ENCODE peak calls at places on chromosome 18, in eight cellular contexts. Q, R, P, S, U, A, H and V are unnamed samples.
A peak's percentile ranks its signal among the peaks of the same experiment; 100 is the strongest.

GRCh38 chr18:41395695-41396094 is 559.3 kb upstream of the PIK3C3 start:
- DNase-seq in Q (no peak), R (no peak), P (peak; percentile 1), S (peak; percentile 4), U (peak; percentile 10), A (no peak), H (peak; percentile 73), V (no peak)

GRCh38 chr18:29184654-29185053 is 1007.7 kb upstream of the CDH2 start:
- DNase-seq in Q (no peak), R (no peak), P (peak; percentile 61), S (no peak), U (peak; percentile 80), A (no peak), H (peak; percentile 75), V (no peak)

GRCh38 chr18:60196818-60197217 is 175.8 kb downstream of the MC4R start:
- DNase-seq in Q (no peak), R (no peak), P (no peak), S (no peak), U (no peak), A (no peak), H (no peak), V (no peak)

GRCh38 chr18:45353530-45353929 is 261.7 kb upstream of the SLC14A2 start:
- DNase-seq in Q (peak; percentile 1), R (peak; percentile 60), P (no peak), S (peak; percentile 33), U (peak; percentile 54), A (no peak), H (peak; percentile 40), V (no peak)

GRCh38 chr18:70457788-70458187 is 168.9 kb downstream of the SOCS6 start:
- DNase-seq in Q (no peak), R (no peak), P (no peak), S (no peak), U (no peak), A (no peak), H (no peak), V (no peak)

GRCh38 chr18:58682429-58683069 is 11.3 kb downstream of the MALT1 start:
- DNase-seq in Q (no peak), R (peak; percentile 71), P (peak; percentile 74), S (peak; percentile 38), U (peak; percentile 76), A (no peak), H (peak; percentile 84), V (no peak)

GRCh38 chr18:69895081-69896047 is 52.3 kb downstream of the CD226 start:
- DNase-seq in Q (no peak), R (no peak), P (no peak), S (peak; percentile 89), U (no peak), A (no peak), H (no peak), V (no peak)

GRCh38 chr18:61001138-61001537 is 332.1 kb upstream of the CDH20 start:
- DNase-seq in Q (no peak), R (no peak), P (no peak), S (no peak), U (no peak), A (no peak), H (no peak), V (no peak)

GRCh38 chr18:47710451-47710850 is 220.0 kb downstream of the SMAD2 start:
- DNase-seq in Q (no peak), R (no peak), P (no peak), S (no peak), U (no peak), A (no peak), H (no peak), V (no peak)

DNA sequence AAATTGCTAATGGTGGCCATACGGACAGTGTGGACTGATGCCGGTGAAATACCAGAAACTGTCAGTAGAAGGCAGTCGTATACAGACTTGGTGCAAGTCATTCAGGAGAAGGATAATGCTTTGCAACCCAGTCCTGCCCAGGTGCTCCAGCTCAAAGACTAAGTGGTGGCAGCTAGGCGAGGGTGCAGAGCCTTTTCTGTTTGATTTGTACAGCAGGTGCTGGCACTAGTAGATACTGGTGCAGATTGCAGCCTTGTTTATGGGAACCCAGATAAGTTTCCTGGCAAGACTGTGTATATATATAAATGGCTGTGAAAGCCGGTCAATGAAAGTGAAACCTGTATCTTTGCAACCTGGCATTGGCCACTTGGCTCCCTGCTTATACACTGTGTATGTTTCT is 208.3 kb upstream of the SYT4 start:
- DNase-seq in Q (no peak), R (no peak), P (no peak), S (no peak), U (no peak), A (no peak), H (no peak), V (no peak)
- H3K4me2 ChIP-seq in Q (no peak overlapping the region), R (no peak overlapping the region), P (no peak overlapping the region), S (no peak overlapping the region), U (no peak overlapping the region), A (no peak overlapping the region), H (no peak overlapping the region), V (no peak overlapping the region)

GRCh38 chr18:39497819-39498218 is 1932.2 kb upstream of the CELF4 start:
- DNase-seq in Q (no peak), R (no peak), P (no peak), S (no peak), U (no peak), A (no peak), H (no peak), V (no peak)

GRCh38 chr18:39489426-39489825 is 1923.8 kb upstream of the CELF4 start:
- DNase-seq in Q (no peak), R (no peak), P (no peak), S (no peak), U (peak; percentile 18), A (no peak), H (no peak), V (no peak)

GRCh38 chr18:39496986-39497385 is 1931.4 kb upstream of the CELF4 start:
- DNase-seq in Q (no peak), R (no peak), P (no peak), S (no peak), U (no peak), A (no peak), H (no peak), V (no peak)

GRCh38 chr18:39491408-39491807 is 1925.8 kb upstream of the CELF4 start:
- DNase-seq in Q (no peak), R (no peak), P (no peak), S (no peak), U (peak; percentile 61), A (no peak), H (no peak), V (no peak)

DNA sequence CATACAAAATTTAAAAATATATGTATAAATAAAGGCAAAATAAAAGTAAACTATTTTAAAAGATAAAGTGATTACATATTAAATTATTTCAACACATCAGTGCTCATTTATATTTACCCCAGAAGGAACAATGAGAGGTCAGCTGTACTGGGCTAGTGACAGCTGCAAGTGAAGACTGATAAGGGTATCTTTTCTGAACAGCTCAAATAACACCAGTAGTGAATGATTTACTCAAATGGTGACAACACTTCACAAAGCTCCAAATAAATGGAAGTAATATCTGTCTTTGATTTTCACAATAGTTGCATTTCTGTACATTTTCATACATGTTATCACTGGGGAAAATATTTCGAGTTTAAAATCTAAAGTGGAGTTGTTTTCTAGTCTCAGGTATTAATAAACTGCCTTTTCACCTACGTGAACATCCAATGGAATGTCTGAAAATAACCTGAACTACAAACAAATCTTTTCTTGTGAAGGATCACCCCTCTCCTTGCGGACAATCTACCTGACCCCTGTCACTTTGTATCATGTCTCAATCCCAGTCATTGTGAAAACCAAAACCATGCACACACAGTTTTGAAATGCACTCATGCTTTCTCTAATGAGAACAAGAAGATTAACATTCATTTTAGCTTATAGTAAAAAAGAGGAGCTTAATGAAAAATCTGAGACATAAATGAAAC is 1928.8 kb upstream of the CELF4 start:
- DNase-seq in Q (no peak), R (no peak), P (no peak), S (no peak), U (no peak), A (no peak), H (no peak), V (no peak)
- H3K4me2 ChIP-seq in Q (no peak overlapping the region), R (no peak overlapping the region), P (no peak overlapping the region), S (no peak overlapping the region), U (no peak overlapping the region), A (no peak overlapping the region), H (no peak overlapping the region), V (no peak overlapping the region)

GRCh38 chr18:39839782-39840181 is 2115.3 kb upstream of the PIK3C3 start:
- DNase-seq in Q (no peak), R (peak; percentile 37), P (peak; percentile 1), S (no peak), U (peak; percentile 35), A (no peak), H (no peak), V (no peak)
- H3K4me2 ChIP-seq in Q (no peak overlapping the region), R (no peak overlapping the region), P (no peak overlapping the region), S (no peak overlapping the region), U (no peak overlapping the region), A (no peak overlapping the region), H (no peak overlapping the region), V (no peak overlapping the region)

DNA sequence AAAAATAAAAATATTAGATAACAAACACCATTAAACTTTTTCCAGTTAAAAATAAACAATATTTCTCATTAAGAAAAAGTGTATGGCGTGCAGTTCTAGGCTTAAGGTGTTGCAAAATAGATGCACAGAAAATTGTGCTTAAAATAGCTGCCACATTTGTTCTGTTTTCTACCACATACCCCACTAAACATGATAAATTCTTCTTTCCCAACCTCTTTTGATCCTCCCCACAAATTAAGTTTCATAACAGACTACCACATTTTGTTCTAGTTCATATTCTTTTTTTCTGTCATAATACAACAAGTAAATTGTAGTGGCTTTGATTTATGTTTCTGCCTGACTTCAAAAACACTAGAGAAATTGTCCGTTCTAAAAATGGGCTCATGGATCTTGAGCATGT is 64.5 kb downstream of the ARHGAP28 start:
- DNase-seq in Q (no peak), R (no peak), P (no peak), S (no peak), U (no peak), A (no peak), H (no peak), V (no peak)
- H3K4me2 ChIP-seq in Q (no peak overlapping the region), R (no peak overlapping the region), P (no peak overlapping the region), S (no peak overlapping the region), U (no peak overlapping the region), A (no peak overlapping the region), H (no peak overlapping the region), V (no peak overlapping the region)